ENCODE peak calls at places on chromosomes 2 and 18, in nine cellular contexts. E, O, T, R, K, V, Q, N and L are unnamed samples.

GRCh38 chr2:121251497-121251896 is 33.5 kb downstream of the TFCP2L1 start:
- DNase-seq in E (no peak), O (no peak), T (no peak), R (no peak), K (no peak), V (no peak), Q (no peak), N (no peak), L (no peak)

GRCh38 chr2:202911513-202912341 is at the start of the genes CARF and WDR12:
- DNase-seq in E (peak; percentile 97), O (peak; percentile 92), T (peak; percentile 95), R (peak; percentile 96), K (peak; percentile 92), V (peak; percentile 97), Q (peak; percentile 92), N (peak; percentile 96), L (peak; percentile 77)

GRCh38 chr2:147844691-147845607 is at the start of gene ACVR2A:
- DNase-seq in E (peak; percentile 83), O (peak; percentile 39), T (peak; percentile 59), R (peak; percentile 57), K (peak; percentile 40), V (peak; percentile 52), Q (no peak), N (peak; percentile 59), L (no peak)

GRCh38 chr2:43426305-43427031 is 169.4 kb downstream of the THADA start:
- DNase-seq in E (no peak), O (peak; percentile 99), T (no peak), R (peak; percentile 80), K (peak; percentile 79), V (peak; percentile 57), Q (no peak), N (peak; percentile 66), L (peak; percentile 87)

GRCh38 chr2:205212357-205212756 is 469.9 kb upstream of the NRP2 start:
- DNase-seq in E (no peak), O (no peak), T (no peak), R (no peak), K (no peak), V (no peak), Q (no peak), N (no peak), L (no peak)

GRCh38 chr2:120465989-120466703 is 120.2 kb downstream of the INHBB start:
- DNase-seq in E (peak; percentile 91), O (no peak), T (peak; percentile 54), R (no peak), K (no peak), V (peak; percentile 45), Q (no peak), N (no peak), L (no peak)

GRCh38 chr2:160033732-160034392 is 28.6 kb downstream of the PLA2R1 start:
- DNase-seq in E (no peak), O (peak; percentile 52), T (no peak), R (no peak), K (no peak), V (no peak), Q (peak; percentile 32), N (no peak), L (no peak)

GRCh38 chr2:133512121-133512520 is 56.1 kb downstream of the NCKAP5 start:
- DNase-seq in E (no peak), O (no peak), T (no peak), R (no peak), K (no peak), V (no peak), Q (no peak), N (no peak), L (no peak)

GRCh38 chr2:143034292-143035074 is 94.7 kb upstream of the ARHGAP15 start:
- DNase-seq in E (peak; percentile 73), O (peak; percentile 55), T (no peak), R (peak; percentile 41), K (peak; percentile 66), V (no peak), Q (peak; percentile 61), N (peak; percentile 40), L (peak; percentile 78)

GRCh38 chr2:46173030-46173429 is 124.2 kb upstream of the EPAS1 start:
- DNase-seq in E (no peak), O (no peak), T (no peak), R (no peak), K (no peak), V (no peak), Q (no peak), N (no peak), L (no peak)

GRCh38 chr2:146820672-146821071 is 1024.2 kb upstream of the ACVR2A start:
- DNase-seq in E (no peak), O (peak; percentile 57), T (no peak), R (no peak), K (no peak), V (no peak), Q (no peak), N (no peak), L (no peak)

GRCh38 chr2:56263876-56264275 is 80.1 kb downstream of the CCDC85A start:
- DNase-seq in E (no peak), O (no peak), T (no peak), R (no peak), K (no peak), V (no peak), Q (no peak), N (no peak), L (no peak)

GRCh38 chr18:13930964-13931363 is 15.6 kb upstream of the MC2R start:
- DNase-seq in E (no peak), O (no peak), T (no peak), R (no peak), K (no peak), V (no peak), Q (no peak), N (no peak), L (no peak)

GRCh38 chr2:236177604-236177966 is 9.4 kb upstream of the GBX2 start:
- DNase-seq in E (peak; percentile 87), O (no peak), T (peak; percentile 64), R (peak; percentile 56), K (no peak), V (no peak), Q (no peak), N (no peak), L (no peak)

GRCh38 chr2:240647503-240648154 is 22.3 kb downstream of the GPR35 start:
- DNase-seq in E (peak; percentile 22), O (no peak), T (no peak), R (no peak), K (peak; percentile 9), V (no peak), Q (no peak), N (no peak), L (no peak)

GRCh38 chr2:156399950-156400703 is 36.1 kb upstream of the GPD2 start:
- DNase-seq in E (peak; percentile 80), O (peak; percentile 53), T (peak; percentile 88), R (peak; percentile 79), K (peak; percentile 63), V (peak; percentile 87), Q (no peak), N (peak; percentile 81), L (no peak)

GRCh38 chr2:148253716-148254115 is 232.8 kb downstream of the MBD5 start:
- DNase-seq in E (no peak), O (peak; percentile 55), T (no peak), R (no peak), K (no peak), V (no peak), Q (no peak), N (no peak), L (no peak)

DNA sequence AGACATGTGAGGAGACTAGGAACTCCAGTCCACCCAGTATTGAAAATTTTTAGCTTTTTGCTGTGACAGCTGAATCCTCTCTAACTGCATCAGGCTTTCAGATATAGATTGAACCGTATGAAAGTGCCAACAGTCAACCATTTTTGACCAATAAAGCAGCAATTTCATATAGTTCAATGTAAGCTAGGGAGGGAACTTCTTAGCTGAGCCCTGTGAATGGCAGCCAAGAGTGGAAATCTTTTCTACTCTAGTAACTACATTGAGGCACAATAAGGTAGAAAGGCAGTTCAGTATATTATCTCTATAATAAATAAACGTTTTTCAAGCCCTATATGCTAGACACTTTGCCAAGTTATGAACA is 96.3 kb upstream of the TANK start:
- DNase-seq in E (no peak), O (no peak), T (no peak), R (no peak), K (no peak), V (no peak), Q (no peak), N (no peak), L (no peak)
- TF ChIP-seq CTCF in E (no peak), O (no peak), T (no peak), R (peak; percentile 1), K (no peak), V (peak; percentile 30), Q (peak; percentile 49), N (peak; percentile 6), L (no peak)

DNA sequence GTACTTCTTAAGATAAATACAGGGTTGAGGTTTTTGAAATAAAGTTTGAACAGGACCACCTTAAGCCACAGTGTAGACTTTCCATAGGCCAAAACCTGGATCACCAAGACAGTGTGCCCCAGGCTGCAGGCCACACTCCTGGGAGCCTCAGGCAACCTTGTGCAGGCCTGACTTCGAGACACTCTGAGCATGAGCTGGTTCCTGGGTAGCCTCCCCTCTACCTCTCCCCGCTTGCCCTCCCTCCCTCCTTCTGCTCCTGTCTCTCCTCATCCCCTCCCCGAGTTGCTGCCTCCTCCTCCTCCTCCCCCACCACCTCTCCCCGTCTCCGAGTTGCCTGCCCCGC is 10.6 kb upstream of the PROC start:
- DNase-seq in E (no peak), O (no peak), T (no peak), R (no peak), K (no peak), V (no peak), Q (no peak), N (no peak), L (no peak)
- H3K4me3 ChIP-seq in E (peak overlapping the region; percentile 64), O (no peak overlapping the region), T (peak overlapping the region; percentile 25), R (peak overlapping the region; percentile 54), K (no peak overlapping the region), V (peak overlapping the region; percentile 20), Q (no peak overlapping the region), N (no peak overlapping the region), L (no peak overlapping the region)

DNA sequence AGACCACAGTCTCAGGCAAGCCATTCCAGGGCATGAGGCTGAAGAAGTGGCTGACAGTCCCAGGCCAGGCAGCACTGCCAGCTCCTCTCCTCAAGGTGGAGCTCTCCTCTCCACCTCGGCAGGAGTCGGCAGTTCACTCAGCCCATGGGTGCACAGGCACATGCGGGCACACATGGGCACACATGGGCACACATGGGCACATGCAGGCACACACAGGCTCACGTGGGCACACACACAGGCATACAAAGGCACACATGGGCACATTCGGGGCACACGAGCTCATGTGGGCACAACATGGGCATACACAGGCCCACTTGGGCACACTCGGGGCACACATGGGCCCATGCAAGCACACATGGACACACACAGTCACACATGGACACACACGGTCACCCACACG is 65.3 kb upstream of the TAF1B start:
- DNase-seq in E (no peak), O (no peak), T (no peak), R (no peak), K (no peak), V (peak; percentile 52), Q (no peak), N (no peak), L (no peak)
- TF ChIP-seq CTCF in E (peak; percentile 53), O (no peak), T (no peak), R (peak; percentile 39), K (no peak), V (peak; percentile 29), Q (peak; percentile 78), N (no peak), L (peak; percentile 46)

DNA sequence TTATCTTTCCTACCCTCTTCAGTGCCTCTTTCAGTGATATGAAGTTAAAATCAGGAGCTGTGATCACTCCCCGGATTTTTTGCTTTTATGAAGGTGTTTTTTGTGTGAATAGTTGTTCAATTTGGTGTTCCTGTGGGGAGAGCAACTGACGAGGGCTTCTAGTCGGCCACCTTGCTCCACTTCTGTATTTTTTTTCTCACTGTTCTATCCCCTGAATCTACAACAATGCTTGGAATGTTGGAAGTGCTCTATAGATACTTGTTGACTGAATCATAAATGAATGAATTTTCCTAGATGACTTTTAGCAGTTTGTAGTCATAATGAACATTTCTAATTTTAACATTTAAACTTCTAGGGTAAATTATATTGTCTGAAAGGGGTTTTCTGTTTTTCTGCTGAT is 247.3 kb downstream of the ZNF385B start:
- DNase-seq in E (no peak), O (no peak), T (no peak), R (no peak), K (no peak), V (no peak), Q (no peak), N (no peak), L (no peak)
- H3K4me3 ChIP-seq in E (no peak overlapping the region), O (no peak overlapping the region), T (no peak overlapping the region), R (no peak overlapping the region), K (no peak overlapping the region), V (no peak overlapping the region), Q (no peak overlapping the region), N (no peak overlapping the region), L (no peak overlapping the region)